ENCODE peak calls at places on chromosomes 6 and 20, in six cellular contexts. One of them, this sample, is unnamed.

GRCh38 chr20:39909447-39909846 is 779.6 kb downstream of the MAFB start:
- DNase-seq in vagina: no peak
- DNase-seq in fibroblast of villous mesenchyme: no peak
- DNase-seq in retinal pigment epithelial cell: no peak
- DNase-seq in foreskin fibroblast: no peak
- DNase-seq in fibroblast of lung: no peak
- DNase-seq in this sample: no peak

GRCh38 chr20:8757146-8757545 is 311.7 kb upstream of the PLCB4 start:
- DNase-seq in vagina: no peak
- DNase-seq in fibroblast of villous mesenchyme: peak
- DNase-seq in fibroblast of lung: peak
- DNase-seq in retinal pigment epithelial cell: no peak
- DNase-seq in foreskin fibroblast: peak
- DNase-seq in this sample: peak

GRCh38 chr6:127514396-127515227 is 4.5 kb downstream of the MTCL3 start:
- DNase-seq in fibroblast of villous mesenchyme: peak
- DNase-seq in vagina: no peak
- DNase-seq in retinal pigment epithelial cell: no peak
- DNase-seq in fibroblast of lung: peak
- DNase-seq in foreskin fibroblast: peak
- DNase-seq in this sample: peak

GRCh38 chr6:160428069-160428430 is 79.9 kb downstream of the SLC22A3 start:
- DNase-seq in foreskin fibroblast: peak
- DNase-seq in vagina: no peak
- DNase-seq in retinal pigment epithelial cell: no peak
- DNase-seq in fibroblast of villous mesenchyme: peak
- DNase-seq in fibroblast of lung: peak
- DNase-seq in this sample: no peak

GRCh38 chr20:31836853-31837608 is 8.4 kb downstream of the FOXS1 start:
- DNase-seq in fibroblast of lung: peak
- DNase-seq in retinal pigment epithelial cell: no peak
- DNase-seq in vagina: no peak
- DNase-seq in foreskin fibroblast: no peak
- DNase-seq in fibroblast of villous mesenchyme: peak
- DNase-seq in this sample: peak

GRCh38 chr6:22668307-22668706 is 98.9 kb downstream of the HDGFL1 start:
- DNase-seq in fibroblast of lung: peak
- DNase-seq in fibroblast of villous mesenchyme: no peak
- DNase-seq in vagina: no peak
- DNase-seq in retinal pigment epithelial cell: no peak
- DNase-seq in foreskin fibroblast: no peak
- DNase-seq in this sample: peak

GRCh38 chr6:38266921-38267354 is 372.8 kb downstream of the BTBD9 start:
- DNase-seq in foreskin fibroblast: no peak
- DNase-seq in fibroblast of lung: peak
- DNase-seq in fibroblast of villous mesenchyme: no peak
- DNase-seq in retinal pigment epithelial cell: no peak
- DNase-seq in vagina: no peak
- DNase-seq in this sample: no peak

GRCh38 chr6:165178056-165178455 is 131.3 kb downstream of the C6orf118 start:
- DNase-seq in fibroblast of villous mesenchyme: no peak
- DNase-seq in vagina: no peak
- DNase-seq in retinal pigment epithelial cell: no peak
- DNase-seq in fibroblast of lung: peak
- DNase-seq in foreskin fibroblast: no peak
- DNase-seq in this sample: no peak

GRCh38 chr20:4136078-4136966 is 121.0 kb upstream of the RNF24 start:
- DNase-seq in foreskin fibroblast: no peak
- DNase-seq in fibroblast of lung: no peak
- DNase-seq in fibroblast of villous mesenchyme: peak
- DNase-seq in vagina: no peak
- DNase-seq in retinal pigment epithelial cell: no peak
- DNase-seq in this sample: no peak

GRCh38 chr6:12367412-12367811 is 77.3 kb downstream of the EDN1 start:
- DNase-seq in foreskin fibroblast: no peak
- DNase-seq in fibroblast of lung: no peak
- DNase-seq in retinal pigment epithelial cell: no peak
- DNase-seq in vagina: no peak
- DNase-seq in fibroblast of villous mesenchyme: no peak
- DNase-seq in this sample: no peak

GRCh38 chr6:52513464-52513863 is 63.4 kb downstream of the TRAM2 start:
- DNase-seq in retinal pigment epithelial cell: no peak
- DNase-seq in fibroblast of villous mesenchyme: peak
- DNase-seq in foreskin fibroblast: peak
- DNase-seq in fibroblast of lung: no peak
- DNase-seq in vagina: no peak
- DNase-seq in this sample: no peak

GRCh38 chr6:141131616-141132015 is 1001.1 kb upstream of the GJE1 start:
- DNase-seq in foreskin fibroblast: no peak
- DNase-seq in vagina: no peak
- DNase-seq in fibroblast of lung: no peak
- DNase-seq in fibroblast of villous mesenchyme: no peak
- DNase-seq in retinal pigment epithelial cell: no peak
- DNase-seq in this sample: no peak

GRCh38 chr20:32387262-32387661 is 29.1 kb downstream of the ASXL1 start:
- DNase-seq in fibroblast of villous mesenchyme: no peak
- DNase-seq in foreskin fibroblast: no peak
- DNase-seq in retinal pigment epithelial cell: no peak
- DNase-seq in vagina: no peak
- DNase-seq in fibroblast of lung: peak
- DNase-seq in this sample: peak

GRCh38 chr6:18045507-18045906 is 58.1 kb upstream of the KIF13A start:
- DNase-seq in foreskin fibroblast: no peak
- DNase-seq in fibroblast of lung: no peak
- DNase-seq in fibroblast of villous mesenchyme: no peak
- DNase-seq in retinal pigment epithelial cell: no peak
- DNase-seq in vagina: no peak
- DNase-seq in this sample: no peak

GRCh38 chr6:168513766-168514165 is 72.8 kb downstream of the SMOC2 start:
- DNase-seq in fibroblast of lung: no peak
- DNase-seq in vagina: no peak
- DNase-seq in foreskin fibroblast: no peak
- DNase-seq in fibroblast of villous mesenchyme: no peak
- DNase-seq in retinal pigment epithelial cell: no peak
- DNase-seq in this sample: no peak
- H3K4me3 ChIP-seq in fibroblast of lung: no peak
- H3K4me3 ChIP-seq in vagina: no peak
- H3K4me3 ChIP-seq in foreskin fibroblast: no peak
- H3K4me3 ChIP-seq in fibroblast of villous mesenchyme: no peak
- H3K4me3 ChIP-seq in retinal pigment epithelial cell: no peak
- H3K4me3 ChIP-seq in this sample: no peak

DNA sequence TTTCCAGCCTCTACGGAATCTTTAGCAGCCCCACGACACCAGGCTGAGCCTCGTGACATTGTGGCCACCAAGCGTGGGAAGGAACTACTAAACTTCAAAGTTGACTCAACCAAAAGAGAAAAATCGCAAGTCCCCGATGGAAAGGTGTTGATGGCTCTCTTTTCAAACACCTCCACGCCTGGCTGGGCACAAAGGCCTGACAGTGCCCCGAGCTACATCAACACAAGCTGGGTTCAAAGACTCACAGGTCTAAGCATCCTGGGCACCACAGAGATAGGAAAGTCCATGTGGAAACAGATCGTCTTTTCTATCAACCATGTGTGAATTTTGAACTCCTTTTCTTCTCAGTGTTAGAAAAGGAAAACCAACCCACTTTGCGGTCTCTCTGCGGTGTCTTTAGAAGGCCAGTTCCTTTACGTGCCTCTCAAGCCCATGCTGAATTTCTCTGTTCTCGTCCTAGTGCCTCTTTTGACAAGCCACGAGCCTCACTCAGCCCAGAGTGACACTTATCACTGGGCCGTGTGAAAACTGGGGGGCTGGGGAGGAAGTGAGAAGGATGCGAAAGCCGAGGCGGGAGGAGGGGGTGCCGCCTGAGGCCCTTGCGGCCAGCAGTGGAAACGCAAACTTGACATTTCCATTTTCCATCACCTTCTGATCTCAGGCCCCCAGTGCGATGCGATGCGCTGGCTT is 59.4 kb downstream of the GFOD1 start:
- DNase-seq in fibroblast of lung: no peak
- DNase-seq in vagina: no peak
- DNase-seq in fibroblast of villous mesenchyme: no peak
- DNase-seq in retinal pigment epithelial cell: no peak
- DNase-seq in foreskin fibroblast: no peak
- DNase-seq in this sample: no peak
- TF ChIP-seq CTCF in fibroblast of lung: peak
- TF ChIP-seq CTCF in vagina: no peak
- TF ChIP-seq CTCF in fibroblast of villous mesenchyme: no peak
- TF ChIP-seq CTCF in retinal pigment epithelial cell: no peak
- TF ChIP-seq CTCF in foreskin fibroblast: no peak
- TF ChIP-seq CTCF in this sample: no peak

GRCh38 chr6:28280595-28281287 is 631 bp upstream of the PGBD1 start:
- DNase-seq in foreskin fibroblast: no peak
- DNase-seq in retinal pigment epithelial cell: no peak
- DNase-seq in fibroblast of lung: no peak
- DNase-seq in vagina: no peak
- DNase-seq in fibroblast of villous mesenchyme: no peak
- DNase-seq in this sample: no peak
- H3K4me3 ChIP-seq in foreskin fibroblast: peak
- H3K4me3 ChIP-seq in retinal pigment epithelial cell: peak
- H3K4me3 ChIP-seq in fibroblast of lung: peak
- H3K4me3 ChIP-seq in vagina: peak
- H3K4me3 ChIP-seq in fibroblast of villous mesenchyme: peak
- H3K4me3 ChIP-seq in this sample: peak

DNA sequence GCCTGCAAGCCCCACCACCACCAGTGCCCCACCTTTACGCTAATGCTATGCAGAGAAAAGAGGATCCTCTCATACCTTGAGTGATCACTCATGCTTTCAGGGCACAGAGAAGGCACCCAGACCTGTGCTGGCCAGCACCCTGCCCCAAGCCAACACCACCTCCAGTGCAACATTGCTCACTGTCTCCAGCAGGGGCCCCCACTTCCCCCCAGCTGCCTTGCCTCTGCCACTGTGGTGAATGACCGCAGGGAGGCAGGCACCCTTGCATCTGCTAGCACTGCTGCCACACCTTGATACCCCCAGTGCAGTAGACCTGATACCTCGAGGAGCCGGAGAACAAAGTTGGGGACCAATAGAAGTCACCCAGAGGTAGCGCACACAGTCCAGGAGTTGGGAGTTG is 139.2 kb upstream of the PLN start:
- DNase-seq in retinal pigment epithelial cell: no peak
- DNase-seq in vagina: no peak
- DNase-seq in foreskin fibroblast: no peak
- DNase-seq in fibroblast of villous mesenchyme: no peak
- DNase-seq in fibroblast of lung: no peak
- DNase-seq in this sample: no peak
- TF ChIP-seq CTCF in retinal pigment epithelial cell: no peak
- TF ChIP-seq CTCF in vagina: no peak
- TF ChIP-seq CTCF in foreskin fibroblast: no peak
- TF ChIP-seq CTCF in fibroblast of villous mesenchyme: peak
- TF ChIP-seq CTCF in fibroblast of lung: no peak
- TF ChIP-seq CTCF in this sample: no peak

GRCh38 chr6:13457577-13457976 is 29.8 kb downstream of the GFOD1 start:
- DNase-seq in foreskin fibroblast: peak
- DNase-seq in vagina: no peak
- DNase-seq in retinal pigment epithelial cell: no peak
- DNase-seq in fibroblast of villous mesenchyme: no peak
- DNase-seq in fibroblast of lung: peak
- DNase-seq in this sample: peak
- H3K4me3 ChIP-seq in foreskin fibroblast: no peak
- H3K4me3 ChIP-seq in vagina: no peak
- H3K4me3 ChIP-seq in retinal pigment epithelial cell: no peak
- H3K4me3 ChIP-seq in fibroblast of villous mesenchyme: no peak
- H3K4me3 ChIP-seq in fibroblast of lung: no peak
- H3K4me3 ChIP-seq in this sample: no peak

DNA sequence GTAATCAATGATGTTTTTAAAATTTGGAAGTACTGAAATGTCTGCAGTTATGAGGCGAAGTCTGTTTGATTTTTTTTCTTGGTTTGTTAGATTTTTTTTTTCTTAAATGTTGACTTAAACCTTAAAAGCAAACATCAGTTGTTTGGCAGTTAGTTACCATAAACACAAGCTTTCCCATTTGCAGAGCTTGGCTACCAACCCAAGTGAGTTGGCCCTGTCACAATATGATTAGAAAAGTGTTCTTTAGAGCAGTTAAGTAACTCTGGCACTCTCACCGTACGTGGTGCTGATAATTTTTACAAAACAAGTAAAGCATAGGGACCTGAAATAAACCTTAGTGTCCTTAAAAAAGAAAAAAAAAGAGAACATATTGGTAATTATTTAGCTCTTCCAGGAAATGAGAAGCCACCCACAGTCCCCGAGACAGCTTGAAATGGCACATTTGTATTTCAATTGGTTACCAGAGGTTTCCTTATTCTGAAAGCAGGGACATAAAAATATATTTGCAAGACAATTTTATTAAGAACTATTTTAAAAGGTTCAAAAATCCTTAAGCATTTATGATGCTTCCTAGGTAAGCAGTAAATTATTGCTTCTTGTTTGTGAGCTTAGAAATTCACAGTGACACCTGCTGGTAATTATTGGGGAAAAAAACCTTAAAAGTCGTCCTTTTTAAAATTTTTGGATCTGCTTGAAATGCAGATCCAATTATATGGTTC is 3.9 kb downstream of the HEY2 start:
- DNase-seq in retinal pigment epithelial cell: no peak
- DNase-seq in fibroblast of lung: peak
- DNase-seq in foreskin fibroblast: peak
- DNase-seq in fibroblast of villous mesenchyme: peak
- DNase-seq in vagina: no peak
- DNase-seq in this sample: peak
- TF ChIP-seq CTCF in retinal pigment epithelial cell: peak
- TF ChIP-seq CTCF in fibroblast of lung: peak
- TF ChIP-seq CTCF in foreskin fibroblast: peak
- TF ChIP-seq CTCF in fibroblast of villous mesenchyme: peak
- TF ChIP-seq CTCF in vagina: peak
- TF ChIP-seq CTCF in this sample: peak

GRCh38 chr20:57716893-57717292 is 7.1 kb upstream of the PMEPA1 start:
- DNase-seq in vagina: no peak
- DNase-seq in fibroblast of lung: no peak
- DNase-seq in retinal pigment epithelial cell: no peak
- DNase-seq in foreskin fibroblast: no peak
- DNase-seq in fibroblast of villous mesenchyme: no peak
- DNase-seq in this sample: no peak

GRCh38 chr20:57719951-57720350 is 10.1 kb upstream of the PMEPA1 start:
- DNase-seq in fibroblast of villous mesenchyme: no peak
- DNase-seq in vagina: no peak
- DNase-seq in fibroblast of lung: no peak
- DNase-seq in retinal pigment epithelial cell: no peak
- DNase-seq in foreskin fibroblast: no peak
- DNase-seq in this sample: no peak

GRCh38 chr20:57716202-57716601 is 6.4 kb upstream of the PMEPA1 start:
- DNase-seq in retinal pigment epithelial cell: no peak
- DNase-seq in foreskin fibroblast: peak
- DNase-seq in fibroblast of villous mesenchyme: peak
- DNase-seq in fibroblast of lung: peak
- DNase-seq in vagina: no peak
- DNase-seq in this sample: peak

GRCh38 chr20:57717797-57718196 is 8.0 kb upstream of the PMEPA1 start:
- DNase-seq in retinal pigment epithelial cell: no peak
- DNase-seq in foreskin fibroblast: peak
- DNase-seq in fibroblast of villous mesenchyme: no peak
- DNase-seq in fibroblast of lung: peak
- DNase-seq in vagina: no peak
- DNase-seq in this sample: no peak

GRCh38 chr20:57718490-57719009 is 8.7 kb upstream of the PMEPA1 start:
- DNase-seq in fibroblast of villous mesenchyme: peak
- DNase-seq in fibroblast of lung: peak
- DNase-seq in vagina: no peak
- DNase-seq in foreskin fibroblast: peak
- DNase-seq in retinal pigment epithelial cell: peak
- DNase-seq in this sample: peak
- H3K4me3 ChIP-seq in fibroblast of villous mesenchyme: peak
- H3K4me3 ChIP-seq in fibroblast of lung: peak
- H3K4me3 ChIP-seq in vagina: peak
- H3K4me3 ChIP-seq in foreskin fibroblast: peak
- H3K4me3 ChIP-seq in retinal pigment epithelial cell: peak
- H3K4me3 ChIP-seq in this sample: peak

This sample was measured in astrocyte of the spinal cord.